ENCODE peak calls at places on chromosomes 12 and 14, in ten cellular contexts. M, Z, K, S, Y, N, X, F, Q and L are unnamed samples. For H3K27me3, the result is how much of the 10 kb centered on the place peaks cover.

GRCh38 chr12:70557583-70558263 is 79.5 kb downstream of the PTPRB start:
- DNase-seq in K (no peak), N (no peak), X (no peak), Q (no peak), F (no peak), S (no peak), Z (no peak), M (no peak), Y (no peak), L (no peak)

GRCh38 chr14:94598816-94599655 is 13.2 kb upstream of the SERPINA3 start:
- DNase-seq in K (peak), Q (peak), M (no peak), N (no peak), F (peak), Z (no peak), S (peak), X (peak), Y (peak), L (peak)

GRCh38 chr14:22084393-22085281 is 411.0 kb upstream of the OR4E1 start:
- DNase-seq in S (peak), Z (no peak), F (no peak), Q (peak), K (no peak), Y (peak), X (no peak), N (peak), M (peak), L (no peak)

GRCh38 chr12:123936956-123937706 is 35.5 kb downstream of the CCDC92 start:
- DNase-seq in Z (no peak), M (no peak), Q (no peak), S (no peak), K (no peak), N (no peak), Y (no peak), X (no peak), F (no peak), L (no peak)

GRCh38 chr12:54417712-54418440 is 1.2 kb downstream of the ITGA5 start:
- DNase-seq in Y (peak), M (peak), Q (no peak), N (no peak), F (no peak), K (no peak), Z (no peak), S (no peak), X (no peak), L (no peak)

GRCh38 chr12:14777271-14777670 is 26.0 kb downstream of the WBP11 start:
- DNase-seq in X (peak), Y (no peak), S (no peak), M (no peak), Z (no peak), F (no peak), Q (no peak), N (no peak), K (no peak), L (no peak)

GRCh38 chr12:131378861-131379665 is 331.8 kb upstream of the SFSWAP start:
- DNase-seq in S (no peak), K (no peak), Z (no peak), Y (no peak), F (no peak), X (no peak), N (no peak), M (no peak), Q (no peak), L (no peak)

GRCh38 chr12:110279976-110280783 is 867 bp upstream of the ATP2A2 start:
- DNase-seq in S (peak), X (peak), Y (no peak), N (no peak), M (peak), Q (no peak), F (no peak), Z (no peak), K (peak), L (no peak)

GRCh38 chr14:58367296-58367695 is 28.4 kb upstream of the TOMM20L start:
- DNase-seq in Y (no peak), N (no peak), M (no peak), Q (no peak), K (peak), F (no peak), S (no peak), Z (no peak), X (peak), L (no peak)

GRCh38 chr12:130956456-130957303 is 3.0 kb downstream of the ADGRD1 start:
- DNase-seq in F (no peak), X (no peak), S (no peak), Z (no peak), Y (peak), N (no peak), K (no peak), Q (no peak), M (no peak), L (no peak)

DNA sequence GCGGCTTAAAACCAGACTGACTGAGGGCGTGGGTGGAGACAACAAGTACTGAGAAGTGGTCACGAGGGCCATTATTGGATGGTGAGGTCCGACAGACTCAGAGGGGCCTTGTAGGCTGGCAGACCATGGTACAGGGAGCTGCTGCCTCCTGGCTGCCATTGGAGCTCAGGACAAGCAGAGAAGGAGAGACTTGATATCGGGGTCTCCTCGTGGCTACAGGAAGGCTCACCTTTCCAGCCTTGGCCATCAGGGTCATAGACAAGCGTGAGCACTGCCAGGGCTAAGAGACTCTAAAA is 54.2 kb downstream of the FBRSL1 start:
- DNase-seq in M (no peak), Y (no peak), S (no peak), N (no peak), K (no peak), Q (no peak), X (no peak), Z (no peak), F (no peak), L (no peak)
- TF ChIP-seq CTCF in M (no peak), Y (no peak), S (no peak), N (no peak), K (no peak), Q (no peak), X (no peak), Z (no peak), F (no peak), L (no peak)

GRCh38 chr12:65278576-65279386 is at the start of gene MSRB3:
- DNase-seq in X (peak), Y (peak), K (peak), S (peak), F (no peak), M (peak), Q (peak), Z (no peak), N (no peak), L (no peak)
- H3K27me3 ChIP-seq in X (under half), Y (under half), K (under half), S (under half), F (under half), M (under half), Q (under half), Z (under half), N (under half), L (under half)

GRCh38 chr14:98131406-98131805 is 1140.6 kb downstream of the BCL11B start:
- DNase-seq in Q (no peak), X (no peak), M (no peak), N (no peak), Y (no peak), S (no peak), F (no peak), Z (no peak), K (no peak), L (no peak)
- H3K4me3 ChIP-seq in Q (no peak), X (no peak), M (no peak), N (no peak), Y (no peak), S (no peak), F (no peak), Z (no peak), K (no peak), L (no peak)

GRCh38 chr12:120445911-120446909 is at the start of the genes GATC and TRIAP1:
- DNase-seq in Y (peak), X (peak), M (peak), S (peak), N (peak), Z (peak), Q (peak), F (no peak), K (peak), L (no peak)
- TF ChIP-seq CTCF in Y (peak), X (no peak), M (no peak), S (no peak), N (no peak), Z (no peak), Q (no peak), F (no peak), K (no peak), L (no peak)

GRCh38 chr14:101446387-101446969 is 114.8 kb upstream of the DIO3 start:
- DNase-seq in S (no peak), Q (no peak), K (no peak), X (no peak), M (no peak), N (no peak), Z (no peak), Y (no peak), F (no peak), L (no peak)

GRCh38 chr14:101442451-101442850 is 118.8 kb upstream of the DIO3 start:
- DNase-seq in Q (no peak), S (no peak), X (no peak), N (no peak), M (no peak), F (no peak), Y (no peak), Z (no peak), K (no peak), L (no peak)

GRCh38 chr14:101444116-101444515 is 117.2 kb upstream of the DIO3 start:
- DNase-seq in K (no peak), F (no peak), N (no peak), M (no peak), Y (no peak), S (peak), Z (no peak), Q (peak), X (no peak), L (no peak)

GRCh38 chr14:101441710-101442109 is 119.6 kb upstream of the DIO3 start:
- DNase-seq in Z (no peak), Y (no peak), M (no peak), S (no peak), F (no peak), X (no peak), K (no peak), Q (no peak), N (no peak), L (no peak)

GRCh38 chr14:101445278-101445677 is 116.0 kb upstream of the DIO3 start:
- DNase-seq in Z (no peak), N (no peak), S (no peak), X (no peak), K (no peak), F (no peak), M (no peak), Y (no peak), Q (no peak), L (no peak)
- H3K27me3 ChIP-seq in Z (under half), N (under half), S (under half), X (under half), K (under half), F (under half), M (under half), Y (under half), Q (under half), L (under half)

DNA sequence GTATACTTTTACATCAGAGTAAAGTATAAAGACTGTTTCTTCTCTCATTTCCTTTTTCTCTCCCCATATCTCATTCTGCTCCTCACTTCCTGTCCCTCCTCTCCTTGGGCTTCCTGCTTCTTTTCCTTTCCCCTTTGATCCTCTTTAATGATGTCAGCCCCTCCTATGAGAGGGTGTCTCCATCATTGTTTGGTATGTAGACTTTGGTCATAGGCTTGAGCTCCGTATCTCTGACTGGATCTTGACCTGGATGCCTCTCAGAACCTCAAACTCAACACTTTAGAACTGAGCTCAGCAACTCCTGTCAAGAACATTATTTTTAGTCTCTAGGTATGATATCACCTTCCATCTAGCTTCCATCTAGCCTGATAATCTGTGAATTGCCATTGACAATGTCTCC is 50.3 kb downstream of the AKAP6 start:
- DNase-seq in X (no peak), Z (no peak), Y (no peak), F (no peak), N (no peak), K (no peak), M (no peak), S (no peak), Q (no peak), L (no peak)
- H3K4me3 ChIP-seq in X (no peak), Z (no peak), Y (no peak), F (no peak), N (no peak), K (no peak), M (no peak), S (no peak), Q (no peak), L (no peak)

DNA sequence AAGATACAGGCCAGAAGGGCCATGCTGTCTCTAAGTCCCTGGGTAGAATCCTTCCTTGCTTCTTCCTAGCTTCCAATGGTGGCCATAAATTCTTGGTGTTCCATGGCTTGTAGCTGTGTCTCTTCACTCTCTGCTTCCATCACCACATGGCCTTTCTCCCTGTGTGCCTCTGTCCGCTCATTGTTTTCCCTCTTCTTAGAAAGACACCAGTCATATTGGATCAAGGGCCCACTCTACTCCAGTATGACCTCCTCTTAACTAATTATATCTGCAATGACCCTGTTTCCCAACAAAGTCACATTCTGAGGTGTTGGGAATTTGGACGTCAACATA is 7.6 kb upstream of the MAP1LC3B2 start:
- DNase-seq in Q (no peak), K (no peak), Z (no peak), X (no peak), S (no peak), M (no peak), Y (no peak), N (no peak), F (no peak), L (no peak)
- TF ChIP-seq CTCF in Q (no peak), K (no peak), Z (no peak), X (no peak), S (no peak), M (no peak), Y (no peak), N (no peak), F (no peak), L (no peak)

DNA sequence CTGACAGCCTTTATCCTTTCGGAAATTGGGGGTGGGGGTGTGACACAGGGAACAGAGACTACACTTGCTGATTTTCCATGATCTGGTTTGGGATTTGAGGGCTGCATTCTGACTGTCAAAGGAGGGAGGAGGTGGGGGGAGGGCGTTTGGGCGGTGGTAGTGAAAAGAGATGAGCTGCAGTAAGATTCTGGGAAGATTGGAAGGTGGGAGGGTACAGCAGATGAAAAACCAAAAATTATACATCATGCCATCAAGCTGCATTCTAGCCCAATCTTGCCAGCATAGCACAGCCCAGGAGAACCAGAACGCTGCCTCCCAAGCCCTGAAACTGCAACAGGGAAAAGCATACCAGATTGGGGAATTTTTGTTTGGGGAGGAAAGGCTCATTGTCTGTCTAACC is 2.4 kb downstream of the RND1 start:
- DNase-seq in K (no peak), Y (no peak), N (no peak), S (no peak), Z (no peak), F (no peak), X (no peak), Q (no peak), M (no peak), L (no peak)
- H3K27me3 ChIP-seq in K (under half), Y (under half), N (under half), S (under half), Z (under half), F (under half), X (under half), Q (under half), M (under half), L (under half)